ENCODE peak calls at places on chromosome 21, in seven cellular contexts. G, Z, T, P, W, S and E are unnamed samples.

GRCh38 chr21:27683292-27683691 is 716.4 kb upstream of the ADAMTS5 start:
- DNase-seq in W (no peak), G (no peak), Z (no peak), T (no peak), S (no peak), P (no peak), E (no peak)

GRCh38 chr21:40315647-40316046 is 448.4 kb downstream of the PCP4 start:
- DNase-seq in W (no peak), S (no peak), P (no peak), T (no peak), Z (no peak), G (no peak), E (no peak)

GRCh38 chr21:30831194-30831765 is 1.7 kb upstream of the KRTAP7-1 start:
- DNase-seq in S (no peak), W (no peak), P (no peak), Z (no peak), G (no peak), T (no peak), E (no peak)

GRCh38 chr21:25735895-25736597 is 1.3 kb downstream of the GABPA start:
- DNase-seq in P (no peak), W (no peak), T (peak), S (no peak), G (peak), Z (no peak), E (no peak)

GRCh38 chr21:37357691-37358090 is 8.9 kb upstream of the DYRK1A start:
- DNase-seq in G (no peak), S (no peak), W (no peak), P (no peak), Z (no peak), T (peak), E (no peak)

GRCh38 chr21:20882462-20883415 is 115.5 kb upstream of the NCAM2 start:
- DNase-seq in P (no peak), Z (no peak), S (no peak), W (no peak), T (peak), G (peak), E (no peak)

GRCh38 chr21:25862596-25862995 is 127.8 kb downstream of the GABPA start:
- DNase-seq in Z (no peak), P (no peak), T (no peak), G (peak), W (no peak), S (no peak), E (peak)

GRCh38 chr21:21614966-21615365 is 616.8 kb downstream of the NCAM2 start:
- DNase-seq in T (no peak), P (no peak), G (no peak), W (no peak), S (no peak), Z (no peak), E (no peak)

GRCh38 chr21:38236232-38236631 is 20.6 kb upstream of the KCNJ15 start:
- DNase-seq in W (no peak), T (no peak), P (no peak), S (no peak), G (no peak), Z (no peak), E (no peak)

GRCh38 chr21:38219049-38219628 is 37.7 kb upstream of the KCNJ15 start:
- DNase-seq in S (peak), Z (peak), P (peak), G (peak), W (peak), T (peak), E (peak)

GRCh38 chr21:21458124-21458631 is 460.0 kb downstream of the NCAM2 start:
- DNase-seq in G (no peak), W (no peak), S (no peak), P (no peak), T (no peak), Z (no peak), E (no peak)

GRCh38 chr21:27802816-27803475 is 836.1 kb upstream of the ADAMTS5 start:
- DNase-seq in W (no peak), Z (peak), P (no peak), G (peak), S (peak), T (peak), E (peak)

GRCh38 chr21:26844258-26845065 is 747 bp downstream of the ADAMTS1 start:
- DNase-seq in T (peak), W (no peak), S (peak), G (peak), Z (no peak), P (peak), E (no peak)

GRCh38 chr21:30257773-30258172 is 25.0 kb downstream of the KRTAP24-1 start:
- DNase-seq in S (no peak), G (no peak), W (no peak), T (no peak), Z (peak), P (no peak), E (peak)

GRCh38 chr21:26835027-26835713 is 10.0 kb downstream of the ADAMTS1 start:
- DNase-seq in P (no peak), G (peak), T (no peak), W (no peak), Z (no peak), S (no peak), E (no peak)

GRCh38 chr21:18646114-18646513 is 242.5 kb upstream of the TMPRSS15 start:
- DNase-seq in W (no peak), Z (no peak), P (no peak), T (no peak), S (no peak), G (no peak), E (no peak)

GRCh38 chr21:28605138-28605537 is 387.5 kb downstream of the LTN1 start:
- DNase-seq in S (no peak), T (no peak), P (no peak), Z (no peak), W (peak), G (no peak), E (no peak)

GRCh38 chr21:37378700-37379139 is 12.1 kb downstream of the DYRK1A start:
- DNase-seq in W (no peak), T (no peak), S (no peak), P (no peak), G (no peak), Z (no peak), E (no peak)

GRCh38 chr21:39885119-39885848 is 18.0 kb downstream of the PCP4 start:
- DNase-seq in T (no peak), W (no peak), S (peak), P (no peak), Z (no peak), G (no peak), E (no peak)

GRCh38 chr21:14273736-14274538 is 58.0 kb downstream of the RBM11 start:
- DNase-seq in Z (peak), W (no peak), G (no peak), T (no peak), P (peak), S (no peak), E (no peak)

GRCh38 chr21:39669485-39669884 is 56.7 kb downstream of the B3GALT5 start:
- DNase-seq in P (no peak), G (no peak), Z (no peak), T (no peak), W (no peak), S (no peak), E (no peak)

GRCh38 chr21:17462276-17462981 is 50.4 kb upstream of the CXADR start:
- DNase-seq in Z (peak), P (no peak), G (peak), T (peak), W (no peak), S (no peak), E (no peak)

GRCh38 chr21:31913191-31913608 is 40.4 kb downstream of the HUNK start:
- DNase-seq in W (no peak), G (no peak), S (no peak), Z (no peak), T (no peak), P (no peak), E (no peak)

GRCh38 chr21:38249879-38250278 is 6.9 kb upstream of the KCNJ15 start:
- DNase-seq in G (no peak), T (no peak), P (no peak), S (no peak), Z (no peak), W (no peak), E (no peak)

GRCh38 chr21:29499734-29500343 is 201.1 kb downstream of the BACH1 start:
- DNase-seq in P (no peak), W (no peak), T (peak), G (no peak), Z (no peak), S (no peak), E (peak)

GRCh38 chr21:17819878-17820232 is 699 bp upstream of the C21orf91 start:
- DNase-seq in Z (no peak), T (no peak), G (peak), W (peak), P (no peak), S (no peak), E (no peak)

GRCh38 chr21:26388731-26389231 is 184.3 kb downstream of the CYYR1 start:
- DNase-seq in P (no peak), S (no peak), T (peak), W (no peak), G (peak), Z (no peak), E (no peak)

GRCh38 chr21:31874817-31875216 is 2.0 kb downstream of the HUNK start:
- DNase-seq in Z (no peak), S (no peak), W (no peak), T (no peak), P (no peak), G (no peak), E (no peak)

GRCh38 chr21:31732891-31733520 is 1.1 kb upstream of the SCAF4 start:
- DNase-seq in T (no peak), S (no peak), W (no peak), G (peak), Z (peak), P (no peak), E (no peak)

GRCh38 chr21:37446552-37446951 is 80.0 kb downstream of the DYRK1A start:
- DNase-seq in S (no peak), T (no peak), W (no peak), Z (no peak), P (no peak), G (no peak), E (no peak)

GRCh38 chr21:31336739-31337040 is 7.4 kb downstream of the TIAM1 start:
- DNase-seq in W (no peak), T (no peak), P (no peak), Z (no peak), G (no peak), S (no peak), E (no peak)

GRCh38 chr21:28272272-28272992 is 720.2 kb downstream of the LTN1 start:
- DNase-seq in G (peak), P (no peak), S (no peak), Z (no peak), W (no peak), T (no peak), E (no peak)

GRCh38 chr21:38831526-38832467 is 26.1 kb downstream of the ETS2 start:
- DNase-seq in W (peak), S (peak), G (peak), P (no peak), T (peak), Z (peak), E (peak)

GRCh38 chr21:23455676-23456075 is 2151.6 kb downstream of the MRPL39 start:
- DNase-seq in S (no peak), Z (no peak), T (no peak), G (no peak), W (no peak), P (no peak), E (no peak)

GRCh38 chr21:17989780-17990179 is 170.6 kb upstream of the C21orf91 start:
- DNase-seq in Z (no peak), W (no peak), P (no peak), T (no peak), S (no peak), G (no peak), E (no peak)

GRCh38 chr21:38768385-38769071 is 37.2 kb upstream of the ETS2 start:
- DNase-seq in P (no peak), T (no peak), Z (no peak), G (peak), W (no peak), S (no peak), E (peak)

GRCh38 chr21:38756746-38757145 is 49.0 kb upstream of the ETS2 start:
- DNase-seq in S (no peak), P (no peak), Z (no peak), T (no peak), G (peak), W (no peak), E (no peak)

GRCh38 chr21:20404915-20405314 is 593.3 kb upstream of the NCAM2 start:
- DNase-seq in S (no peak), P (no peak), G (no peak), Z (no peak), W (no peak), T (no peak), E (no peak)

GRCh38 chr21:27796106-27796505 is 829.2 kb upstream of the ADAMTS5 start:
- DNase-seq in S (no peak), Z (no peak), G (peak), T (no peak), P (no peak), W (no peak), E (no peak)

DNA sequence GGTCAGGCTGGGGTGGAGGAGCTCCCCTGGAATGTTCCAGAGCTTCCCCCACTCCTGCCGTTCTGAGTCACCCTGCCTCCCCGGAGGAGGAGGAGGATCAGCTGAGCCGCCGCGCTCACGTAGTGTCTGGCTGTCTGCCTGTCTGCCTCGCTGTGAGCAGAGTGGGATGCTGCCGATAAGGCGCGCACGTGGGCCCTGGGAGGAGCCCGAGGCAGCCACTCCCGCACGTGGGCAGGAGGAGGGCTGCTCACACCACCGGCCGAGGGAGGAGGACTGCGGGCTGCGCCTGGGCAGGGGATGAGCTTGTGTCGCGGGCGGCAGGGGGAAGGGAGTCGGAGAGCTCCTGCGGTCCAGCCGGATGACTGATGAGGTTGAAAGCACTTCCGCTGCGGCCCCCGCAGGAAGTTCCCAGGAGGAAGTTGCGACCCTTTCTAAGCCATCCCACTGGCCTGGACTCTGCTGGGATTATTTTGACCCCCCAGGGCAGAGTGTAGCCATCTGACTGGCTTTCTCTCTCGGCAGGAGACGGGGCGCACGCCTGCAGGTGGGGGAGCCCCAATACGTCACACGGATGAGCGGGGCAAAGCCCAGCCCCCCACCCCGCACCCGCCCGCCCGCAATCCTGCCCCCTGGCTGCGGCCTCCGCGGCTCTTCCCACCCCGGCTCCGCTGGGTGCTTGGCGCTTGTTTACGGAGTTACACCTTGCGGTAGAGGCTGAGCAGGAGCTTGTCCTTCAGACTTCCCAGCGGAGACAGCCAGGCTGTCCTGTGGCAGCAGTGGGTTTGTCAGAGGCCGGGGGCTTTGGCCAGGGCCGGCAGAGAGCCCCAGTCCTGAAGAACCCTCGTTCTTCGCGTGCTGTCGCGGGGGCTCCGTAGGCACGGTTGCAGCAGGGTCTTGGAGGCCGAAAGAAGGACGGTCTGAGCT is 9.8 kb downstream of the PDXK start:
- DNase-seq in S (peak), P (peak), G (peak), T (peak), Z (peak), W (peak), E (peak)
- TF ChIP-seq POLR2A in S (peak), P (no peak), G (peak), T (peak), Z (peak), W (peak), E (peak)

DNA sequence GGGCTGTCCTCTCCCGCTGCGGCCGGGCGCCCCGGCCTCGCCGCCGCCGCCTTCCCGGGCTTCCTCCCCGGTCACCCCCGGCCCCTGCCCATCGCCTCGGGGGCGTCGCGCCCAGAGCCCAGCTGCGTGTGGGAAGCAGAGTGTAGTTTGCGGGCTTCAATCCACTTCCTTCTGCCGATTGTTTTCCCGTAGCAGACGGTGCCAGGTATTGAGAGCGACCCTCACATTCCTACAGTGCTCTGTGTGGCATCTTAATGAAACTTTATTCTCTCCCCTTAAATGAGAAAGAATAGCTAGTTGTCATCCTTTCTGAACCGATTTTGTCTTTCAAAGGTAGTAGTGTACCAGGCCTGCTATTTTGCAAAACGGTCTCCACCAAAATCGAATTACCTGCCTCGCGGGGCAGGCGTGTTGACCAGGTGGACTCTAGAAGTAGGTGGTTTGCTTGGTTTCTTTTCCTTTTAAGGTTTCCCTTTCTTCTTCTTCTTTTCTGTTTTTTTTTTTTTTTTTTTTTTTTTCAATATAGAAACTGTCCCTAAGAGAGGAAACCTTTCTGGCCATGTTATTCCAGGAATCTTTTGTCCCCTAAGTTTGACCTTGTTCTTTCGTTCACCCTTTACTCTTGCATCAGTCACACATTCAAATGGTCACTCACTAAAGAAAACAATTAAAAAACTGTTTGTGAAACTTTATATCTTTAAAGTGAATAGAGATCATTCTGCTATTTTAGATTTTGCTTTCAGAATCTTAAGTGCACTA is 881 bp downstream of the USP25 start:
- DNase-seq in Z (no peak), G (no peak), P (no peak), S (no peak), T (peak), W (no peak), E (no peak)
- TF ChIP-seq POLR2A in Z (no peak), G (no peak), P (no peak), S (no peak), T (no peak), W (no peak), E (no peak)

DNA sequence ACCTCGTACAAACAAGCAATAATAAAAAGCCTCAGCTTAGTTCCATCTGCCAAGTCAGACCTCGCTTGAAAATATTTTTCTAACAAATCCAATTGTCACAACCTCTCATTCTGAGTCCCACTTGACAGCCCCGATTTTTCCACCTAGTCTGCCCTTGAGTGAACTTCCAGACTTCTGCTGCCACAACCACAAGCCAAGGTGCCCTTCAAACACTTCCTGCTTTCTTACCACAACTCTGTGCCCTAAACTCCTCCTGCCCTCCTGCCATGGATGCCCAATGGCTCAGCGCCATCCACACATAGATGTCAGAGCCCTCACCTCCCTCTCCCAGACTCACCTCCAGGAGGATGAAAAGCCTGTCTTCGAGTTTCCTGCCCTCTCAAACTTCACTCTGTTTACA is 3.9 kb downstream of the TMPRSS2 start:
- DNase-seq in W (no peak), G (no peak), T (no peak), Z (no peak), P (no peak), S (no peak), E (no peak)
- TF ChIP-seq POLR2A in W (no peak), G (no peak), T (no peak), Z (no peak), P (no peak), S (no peak), E (no peak)

GRCh38 chr21:36319767-36320420 is at the start of gene MORC3:
- DNase-seq in G (peak), Z (peak), W (peak), T (peak), P (peak), S (peak), E (peak)

GRCh38 chr21:36321325-36322082 is 1.5 kb downstream of the MORC3 start:
- DNase-seq in P (no peak), G (peak), Z (no peak), T (peak), S (no peak), W (no peak), E (no peak)

GRCh38 chr21:36322083-36322424 is 2.1 kb downstream of the MORC3 start:
- DNase-seq in G (no peak), S (no peak), T (no peak), P (no peak), Z (no peak), W (no peak), E (no peak)

GRCh38 chr21:36323032-36323431 is 3.0 kb downstream of the MORC3 start:
- DNase-seq in P (no peak), Z (no peak), S (no peak), W (no peak), T (peak), G (peak), E (no peak)

DNA sequence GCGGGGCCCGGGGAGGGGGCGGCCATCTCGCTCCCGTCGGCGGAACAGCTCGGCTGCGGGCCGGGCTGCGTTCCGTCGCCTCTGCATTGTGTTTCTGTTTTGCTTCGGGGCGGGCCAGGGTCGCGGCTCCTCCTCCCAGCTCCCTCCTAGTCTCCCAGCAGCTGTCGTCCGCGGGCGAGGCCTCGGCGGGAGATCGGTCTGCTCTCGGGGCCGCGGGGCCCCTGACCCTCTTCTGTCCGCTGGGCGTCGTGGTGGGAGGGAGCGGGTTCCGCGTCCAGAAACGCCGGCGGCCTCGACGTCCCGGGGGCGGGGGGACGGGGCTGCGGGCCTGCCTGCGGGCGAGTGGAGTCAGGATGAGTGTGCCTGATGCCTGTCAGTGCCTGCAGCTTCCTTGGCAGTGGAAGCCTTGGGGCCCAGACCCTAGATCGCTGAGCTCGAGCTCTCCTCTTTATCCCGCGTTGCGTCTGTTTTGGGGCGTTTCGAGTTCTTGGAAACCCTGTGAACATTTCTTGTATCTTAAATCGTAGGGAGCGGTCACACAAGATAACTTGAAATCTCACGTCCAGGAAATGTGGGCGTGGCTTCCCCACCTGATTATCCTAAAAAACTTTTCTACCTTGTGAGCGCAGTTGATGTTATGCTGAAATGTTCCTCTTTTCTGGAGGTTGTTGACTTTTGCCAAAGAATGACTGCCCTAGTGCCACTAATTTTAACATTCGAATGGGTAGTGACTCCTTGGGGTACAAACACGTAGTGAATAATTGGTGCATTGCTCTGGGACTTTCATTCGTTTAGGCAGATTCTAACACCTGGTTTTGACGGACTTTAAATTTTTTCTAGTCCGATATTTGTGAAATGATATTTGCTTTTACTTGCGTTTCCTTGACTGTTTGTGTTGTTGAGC is 676 bp downstream of the MORC3 start:
- DNase-seq in Z (peak), P (peak), G (peak), T (peak), W (peak), S (peak), E (peak)
- TF ChIP-seq POLR2A in Z (no peak), P (no peak), G (peak), T (peak), W (no peak), S (no peak), E (peak)